ENCODE peak calls at places on chromosomes 5 and 9, in six cellular contexts. K is tibial artery, A is heart left ventricle, O is MM.1S, E is fibroblast of lung, D is ovary. T is an unnamed sample.
A peak's percentile ranks its signal among the peaks of the same experiment; 100 is the strongest.

GRCh38 chr5:135880801-135881200 is 14.8 kb downstream of the IL9 start:
- DNase-seq in O (no peak), K (no peak), E (no peak), D (no peak), A (no peak), T (peak; percentile 31)

GRCh38 chr5:176497852-176498251 is 39.4 kb downstream of the RNF44 start:
- DNase-seq in E (peak; percentile 14), D (no peak), O (no peak), K (no peak), A (no peak), T (peak; percentile 64)

GRCh38 chr9:112360047-112360804 is 19.7 kb upstream of the HSDL2 start:
- DNase-seq in O (no peak), D (no peak), A (no peak), E (peak; percentile 16), K (no peak), T (no peak)

GRCh38 chr9:68953771-68954170 is 60.1 kb downstream of the PRKACG start:
- DNase-seq in D (no peak), O (no peak), E (no peak), A (no peak), K (no peak), T (no peak)

GRCh38 chr9:117487555-117488175 is 72.8 kb upstream of the ASTN2 start:
- DNase-seq in A (peak; percentile 49), E (peak; percentile 14), K (peak; percentile 71), O (peak; percentile 44), D (peak; percentile 66), T (peak; percentile 78)

GRCh38 chr5:980941-981340 is 27.7 kb upstream of the NKD2 start:
- DNase-seq in A (no peak), K (no peak), E (no peak), O (no peak), D (no peak), T (peak; percentile 54)

GRCh38 chr5:133154274-133155088 is 102.7 kb downstream of the HSPA4 start:
- DNase-seq in E (no peak), K (no peak), D (no peak), O (no peak), A (no peak), T (no peak)

GRCh38 chr9:133707761-133708122 is 30.4 kb downstream of the SARDH start:
- DNase-seq in K (peak; percentile 51), A (no peak), O (no peak), E (no peak), D (no peak), T (no peak)

GRCh38 chr5:144191998-144192397 is 21.3 kb downstream of the KCTD16 start:
- DNase-seq in A (no peak), O (peak; percentile 95), K (no peak), E (peak; percentile 82), D (no peak), T (peak; percentile 42)

GRCh38 chr9:108673386-108673785 is 182.4 kb downstream of the ACTL7B start:
- DNase-seq in D (no peak), K (no peak), O (no peak), E (no peak), A (no peak), T (peak; percentile 72)

GRCh38 chr5:98464737-98465330 is 308.6 kb upstream of the RGMB start:
- DNase-seq in K (no peak), A (no peak), O (no peak), E (peak; percentile 10), D (no peak), T (no peak)

GRCh38 chr9:396397-396796 is 181.7 kb downstream of the DOCK8 start:
- DNase-seq in E (no peak), K (no peak), A (no peak), D (no peak), O (no peak), T (no peak)

GRCh38 chr9:131734165-131734610 is 5.7 kb downstream of the RAPGEF1 start:
- DNase-seq in K (no peak), A (peak; percentile 58), D (no peak), O (peak; percentile 54), E (no peak), T (no peak)

GRCh38 chr5:14630706-14631105 is 33.8 kb upstream of the OTULIN start:
- DNase-seq in K (no peak), E (no peak), O (peak; percentile 78), A (no peak), D (no peak), T (no peak)

GRCh38 chr9:126483468-126484056 is 130.2 kb upstream of the LMX1B start:
- DNase-seq in K (no peak), E (no peak), D (no peak), A (no peak), O (no peak), T (no peak)

GRCh38 chr5:55413644-55414043 is 105.9 kb downstream of the MTREX start:
- DNase-seq in D (no peak), A (no peak), O (peak; percentile 43), K (no peak), E (no peak), T (no peak)

GRCh38 chr9:114969269-114969668 is 38.9 kb upstream of the TNFSF8 start:
- DNase-seq in A (no peak), K (no peak), O (no peak), D (no peak), E (no peak), T (no peak)

GRCh38 chr5:133083901-133084300 is 32.1 kb downstream of the HSPA4 start:
- DNase-seq in D (no peak), O (no peak), A (no peak), E (peak; percentile 31), K (no peak), T (no peak)

GRCh38 chr9:89884356-89885083 is 279.7 kb downstream of the GADD45G start:
- DNase-seq in E (no peak), D (no peak), A (peak; percentile 89), O (no peak), K (peak; percentile 86), T (no peak)

GRCh38 chr5:173051746-173052145 is 4.4 kb upstream of the CREBRF start:
- DNase-seq in K (no peak), A (no peak), E (peak; percentile 70), D (no peak), O (no peak), T (no peak)

GRCh38 chr5:165735388-165735787 is 2230.0 kb downstream of the MAT2B start:
- DNase-seq in K (no peak), A (no peak), E (no peak), D (no peak), O (peak; percentile 68), T (no peak)

GRCh38 chr9:89748831-89749499 is 144.2 kb downstream of the GADD45G start:
- DNase-seq in K (no peak), D (no peak), E (no peak), O (no peak), A (no peak), T (no peak)

GRCh38 chr5:177232761-177233160 is 70.8 kb downstream of the RAB24 start:
- DNase-seq in O (no peak), D (no peak), E (peak; percentile 18), K (no peak), A (no peak), T (no peak)

DNA sequence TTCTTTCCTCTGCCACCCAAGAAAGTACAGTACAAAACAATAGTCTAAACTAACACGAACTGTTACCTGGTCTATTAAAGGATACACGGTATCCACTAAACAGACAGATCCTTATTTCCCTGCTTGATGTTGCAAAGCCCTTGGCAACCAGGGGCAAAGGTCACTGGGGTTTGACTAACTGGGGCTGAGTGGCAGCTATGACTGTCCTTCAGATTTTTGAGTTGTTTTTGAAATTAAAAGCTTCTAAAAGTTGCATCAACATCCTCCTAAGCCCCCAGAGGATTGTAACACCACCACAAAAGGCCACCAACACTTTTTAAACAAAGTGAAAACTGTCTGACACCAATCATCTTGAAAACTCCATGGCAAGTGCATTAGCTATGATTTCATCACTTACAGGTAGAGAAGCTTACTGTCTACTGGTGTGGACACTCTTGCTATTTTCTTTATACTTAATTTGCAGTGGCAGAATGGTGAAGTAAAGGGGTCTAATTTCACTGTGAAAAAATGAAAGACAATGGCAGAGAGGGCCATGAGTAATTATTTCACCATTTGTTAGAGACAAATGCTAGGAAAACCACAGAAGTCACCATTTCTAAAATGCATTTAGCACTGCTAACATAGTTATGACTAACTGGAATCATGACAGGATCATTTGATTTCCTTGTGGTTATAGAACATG is 292.4 kb downstream of the EFNA5 start:
- DNase-seq in O (no peak), E (peak; percentile 12), K (no peak), D (no peak), A (no peak), T (no peak)
- H3K27ac ChIP-seq in O (no peak overlapping the region), E (no peak overlapping the region), K (no peak overlapping the region), D (no peak overlapping the region), A (no peak overlapping the region), T (no peak overlapping the region)

GRCh38 chr9:13213337-13213736 is 66.2 kb downstream of the MPDZ start:
- DNase-seq in D (no peak), K (no peak), O (peak; percentile 9), E (peak; percentile 60), A (no peak), T (peak; percentile 8)
- TF ChIP-seq CTCF in D (peak; percentile 22), K (peak; percentile 51), O (peak; percentile 19), E (no peak), A (peak; percentile 21), T (peak; percentile 12)

GRCh38 chr5:131637694-131638093 is 2.7 kb upstream of the RAPGEF6 start:
- DNase-seq in E (no peak), A (no peak), O (no peak), K (no peak), D (no peak), T (no peak)
- H3K27ac ChIP-seq in E (no peak overlapping the region), A (no peak overlapping the region), O (no peak overlapping the region), K (no peak overlapping the region), D (no peak overlapping the region), T (no peak overlapping the region)

GRCh38 chr9:125361837-125362531 is 100.4 kb downstream of the GAPVD1 start:
- DNase-seq in D (no peak), O (no peak), K (no peak), E (peak; percentile 47), A (no peak), T (no peak)
- TF ChIP-seq CTCF in D (no peak), O (peak; percentile 25), K (no peak), E (peak; percentile 26), A (peak; percentile 11), T (peak; percentile 13)

GRCh38 chr5:139445325-139446170 is 6.2 kb upstream of the DNAJC18 start:
- DNase-seq in K (peak; percentile 19), O (no peak), A (no peak), D (no peak), E (peak; percentile 20), T (peak; percentile 83)
- H3K27ac ChIP-seq in K (no peak overlapping the region), O (no peak overlapping the region), A (no peak overlapping the region), D (no peak overlapping the region), E (no peak overlapping the region), T (peak overlapping the region; percentile 88)

DNA sequence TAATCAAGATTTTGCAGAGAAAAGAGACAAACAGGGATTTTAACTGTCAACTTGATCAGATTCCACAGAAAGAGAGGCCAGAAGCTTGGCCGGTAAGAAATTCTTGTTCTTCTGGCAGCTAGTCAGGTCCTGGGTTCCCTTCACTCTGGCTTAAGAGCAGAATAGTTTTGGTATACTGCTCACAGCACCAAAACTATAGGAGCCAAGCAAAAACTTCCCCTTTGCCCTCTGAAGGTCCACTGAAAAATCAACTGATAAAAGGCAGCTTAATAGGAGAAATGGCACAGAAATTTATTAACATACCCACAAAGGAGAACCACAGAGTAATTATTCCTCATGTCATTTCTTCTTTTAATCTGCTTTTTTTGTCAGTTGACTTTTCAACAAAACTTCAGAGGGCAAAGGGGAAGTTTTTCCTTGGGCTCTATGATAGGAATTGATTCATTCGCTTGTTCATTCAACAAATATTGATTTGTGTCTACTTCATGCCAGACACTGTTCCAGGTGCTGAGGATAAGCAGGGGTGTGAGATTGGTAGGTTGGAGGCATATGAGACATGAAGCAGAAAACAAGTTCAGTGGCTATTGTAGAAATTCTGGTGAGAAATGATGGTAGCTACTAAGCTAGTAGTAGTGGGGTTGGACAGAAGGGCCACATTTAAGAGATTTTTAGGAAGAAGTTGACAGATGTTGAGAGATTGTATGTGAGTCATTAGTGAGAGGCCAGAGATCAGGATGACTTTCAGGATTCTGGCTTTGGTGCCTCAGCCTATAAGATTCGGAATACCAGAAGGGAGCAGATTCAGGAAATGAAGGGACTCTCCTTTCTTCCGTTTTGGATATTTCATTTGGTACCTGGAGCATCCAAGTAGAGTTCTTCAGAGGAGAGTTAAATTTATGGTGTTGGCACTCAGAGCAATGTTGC is 20.6 kb upstream of the NNT start:
- DNase-seq in O (no peak), K (no peak), A (no peak), E (no peak), D (no peak), T (no peak)
- TF ChIP-seq CTCF in O (no peak), K (no peak), A (no peak), E (no peak), D (no peak), T (no peak)

T was measured in RWPE1.